ENCODE peak calls at places on chromosomes 12 and 14, in ten cellular contexts. R, Y, S, M, B, N, J, H, E and O are unnamed samples.

GRCh38 chr12:122155705-122156104 is 18.3 kb downstream of the IL31 start:
- DNase-seq in M (no peak), N (no peak), R (no peak), Y (no peak), S (no peak), J (no peak), E (no peak), H (no peak), B (no peak), O (no peak)

GRCh38 chr14:89330236-89331002 is 86.6 kb downstream of the FOXN3 start:
- DNase-seq in N (peak), E (no peak), B (no peak), S (peak), J (no peak), Y (peak), R (peak), H (no peak), M (peak), O (no peak)

GRCh38 chr12:107957459-107957858 is 171.6 kb upstream of the WSCD2 start:
- DNase-seq in R (no peak), B (no peak), H (no peak), E (no peak), M (no peak), J (no peak), N (no peak), Y (no peak), S (no peak), O (no peak)

GRCh38 chr14:56687123-56687522 is 107.5 kb downstream of the TMEM260 start:
- DNase-seq in N (no peak), J (no peak), Y (no peak), R (no peak), S (no peak), M (no peak), B (no peak), H (no peak), E (no peak), O (no peak)

GRCh38 chr12:131090254-131091210 is 136.8 kb downstream of the ADGRD1 start:
- DNase-seq in S (no peak), B (no peak), R (no peak), J (no peak), M (no peak), H (no peak), N (no peak), Y (peak), E (no peak), O (no peak)

GRCh38 chr14:90559811-90560492 is 163.1 kb downstream of the CALM1 start:
- DNase-seq in N (no peak), J (no peak), S (no peak), E (no peak), Y (no peak), R (no peak), H (no peak), M (no peak), B (peak), O (no peak)

GRCh38 chr14:63542231-63542999 is 762 bp downstream of the PPP2R5E start:
- DNase-seq in N (peak), R (peak), M (no peak), S (no peak), E (peak), B (no peak), Y (peak), H (peak), J (peak), O (no peak)

GRCh38 chr14:71163842-71164500 is 256.7 kb downstream of the PCNX1 start:
- DNase-seq in N (no peak), R (peak), E (no peak), B (no peak), J (no peak), S (no peak), M (no peak), H (no peak), Y (no peak), O (no peak)

GRCh38 chr12:21788089-21788983 is 13.8 kb upstream of the KCNJ8 start:
- DNase-seq in H (no peak), N (no peak), E (no peak), S (no peak), Y (no peak), J (no peak), M (no peak), B (no peak), R (peak), O (no peak)

GRCh38 chr12:40634431-40635131 is 57.7 kb upstream of the CNTN1 start:
- DNase-seq in R (no peak), Y (no peak), H (no peak), M (no peak), J (no peak), N (no peak), S (no peak), B (no peak), E (no peak), O (no peak)

GRCh38 chr14:59695198-59695597 is 118.6 kb upstream of the CCDC175 start:
- DNase-seq in S (no peak), M (no peak), N (no peak), R (peak), J (no peak), B (no peak), Y (no peak), H (no peak), E (no peak), O (no peak)

GRCh38 chr12:106288510-106289195 is 13.9 kb upstream of the TCP11L2 start:
- DNase-seq in S (peak), R (peak), B (no peak), Y (no peak), H (no peak), J (no peak), N (peak), E (no peak), M (peak), O (no peak)

GRCh38 chr14:37232907-37233481 is 35.3 kb downstream of the MIPOL1 start:
- DNase-seq in H (peak), M (peak), E (no peak), Y (no peak), N (peak), J (no peak), B (no peak), R (no peak), S (peak), O (peak)

GRCh38 chr12:98830657-98831056 is 185.6 kb downstream of the APAF1 start:
- DNase-seq in R (no peak), S (no peak), H (no peak), E (no peak), M (no peak), J (no peak), B (no peak), Y (no peak), N (no peak), O (no peak)

GRCh38 chr12:107242189-107242588 is 148.8 kb upstream of the CRY1 start:
- DNase-seq in N (no peak), M (no peak), R (no peak), E (no peak), S (no peak), Y (no peak), B (no peak), J (no peak), H (no peak), O (no peak)

GRCh38 chr12:45638386-45638785 is 91.1 kb upstream of the ARID2 start:
- DNase-seq in Y (no peak), J (no peak), H (no peak), N (no peak), S (no peak), M (no peak), R (no peak), B (no peak), E (no peak), O (no peak)

DNA sequence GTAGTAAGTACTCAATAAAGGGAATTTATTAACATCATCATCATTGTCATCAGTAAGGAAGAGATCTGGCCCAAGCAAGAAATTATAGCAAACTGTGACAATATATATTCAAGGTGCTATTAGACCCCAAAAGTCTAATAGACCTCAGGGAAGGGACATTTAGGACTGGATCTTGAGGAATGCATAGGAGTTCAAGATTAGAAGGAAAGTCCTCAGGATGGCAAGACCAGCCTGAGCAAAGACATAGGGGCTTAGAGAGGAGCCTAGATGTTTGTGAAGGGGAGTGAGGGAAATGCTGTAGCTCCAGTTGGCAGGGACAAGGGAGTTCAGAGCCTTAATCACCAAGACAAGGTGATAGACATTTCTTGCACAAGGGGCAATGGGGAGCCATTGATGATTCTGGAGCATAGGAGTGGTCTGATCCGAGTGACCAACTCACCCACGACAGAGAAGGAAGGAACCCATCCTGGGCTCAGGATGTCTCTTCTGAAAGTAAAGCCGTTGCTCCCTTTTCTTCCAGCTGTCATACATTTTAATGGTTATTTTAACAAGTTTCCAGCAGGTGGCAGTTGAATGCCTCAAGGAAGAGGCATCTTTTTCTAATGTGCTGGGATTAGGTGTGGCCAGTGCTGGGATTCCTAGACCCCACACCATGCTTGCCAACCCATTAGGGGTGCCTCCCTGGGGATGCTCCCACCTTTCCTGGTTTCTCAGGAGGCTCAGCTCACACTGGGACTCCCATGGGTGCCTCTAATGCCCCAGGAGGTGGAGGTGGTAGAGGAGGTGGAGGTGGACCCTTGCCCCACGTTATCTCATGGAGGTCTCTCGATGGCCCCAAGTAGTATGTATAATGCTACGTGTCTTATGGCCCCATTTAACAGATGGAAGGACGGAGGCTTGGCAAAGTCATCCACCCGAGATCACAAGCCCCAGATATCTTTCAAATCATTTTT is 37.8 kb downstream of the PHETA1 start:
- DNase-seq in M (peak), B (no peak), R (no peak), Y (no peak), N (peak), E (no peak), H (peak), S (peak), J (no peak), O (no peak)
- TF ChIP-seq CTCF in M (peak), B (peak), R (peak), Y (no peak), N (peak), E (peak), H (peak), S (peak), J (peak), O (peak)

GRCh38 chr12:93825501-93825888 is 148.3 kb downstream of the CRADD start:
- DNase-seq in M (no peak), E (no peak), H (no peak), R (no peak), Y (no peak), S (no peak), B (no peak), J (no peak), N (peak), O (no peak)
- TF ChIP-seq CTCF in M (no peak), E (no peak), H (no peak), R (no peak), Y (no peak), S (no peak), B (peak), J (no peak), N (no peak), O (peak)

GRCh38 chr14:22304324-22304723 is 284.7 kb downstream of the DAD1 start:
- DNase-seq in E (no peak), B (no peak), R (no peak), Y (no peak), S (no peak), M (no peak), N (no peak), J (no peak), H (peak), O (no peak)

GRCh38 chr14:22300646-22301045 is 288.4 kb downstream of the DAD1 start:
- DNase-seq in S (no peak), B (no peak), E (no peak), H (no peak), M (peak), Y (no peak), N (no peak), R (no peak), J (no peak), O (no peak)

GRCh38 chr14:22305563-22306127 is 283.4 kb downstream of the DAD1 start:
- DNase-seq in H (peak), E (no peak), R (no peak), N (no peak), B (no peak), M (no peak), J (no peak), Y (no peak), S (no peak), O (peak)

DNA sequence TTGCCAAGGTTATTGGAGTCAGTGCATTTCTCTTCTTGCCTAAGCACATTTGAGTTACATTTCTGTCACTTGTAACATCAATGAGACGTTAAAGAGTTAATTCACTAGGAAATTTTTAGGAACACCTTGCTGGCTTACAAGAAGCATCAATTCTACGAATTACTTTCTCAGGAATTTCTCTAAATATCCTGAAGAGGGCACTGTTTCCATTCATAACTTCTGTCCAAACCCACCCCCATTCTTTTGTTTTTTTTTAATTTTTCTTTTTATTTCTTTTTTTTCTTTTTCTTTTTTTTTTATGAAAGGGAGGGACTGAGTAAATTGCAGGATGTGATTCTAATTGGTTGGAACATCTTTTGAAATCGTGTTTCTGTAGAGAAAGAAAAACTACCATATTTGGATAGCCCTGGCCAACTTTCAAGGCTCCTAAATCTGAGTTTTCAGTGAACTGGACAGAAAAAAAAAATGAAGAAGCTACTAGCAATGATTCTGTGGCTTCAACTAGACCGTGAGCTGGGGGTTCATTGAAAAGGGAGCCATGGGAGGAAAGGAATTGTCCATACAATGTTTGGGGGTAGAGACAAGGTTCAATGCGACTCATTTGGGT is 285.3 kb downstream of the DAD1 start:
- DNase-seq in E (no peak), S (no peak), B (no peak), J (no peak), M (no peak), N (peak), Y (no peak), R (no peak), H (peak), O (peak)
- TF ChIP-seq CTCF in E (peak), S (peak), B (peak), J (peak), M (peak), N (peak), Y (peak), R (peak), H (peak), O (peak)

GRCh38 chr12:118439068-118439467 is 62.7 kb downstream of the SUDS3 start:
- DNase-seq in B (no peak), H (no peak), E (no peak), S (no peak), N (no peak), R (no peak), J (no peak), M (no peak), Y (no peak), O (no peak)

GRCh38 chr12:118430516-118430915 is 54.2 kb downstream of the SUDS3 start:
- DNase-seq in H (no peak), N (no peak), Y (no peak), B (no peak), M (no peak), S (no peak), R (no peak), E (no peak), J (no peak), O (no peak)

GRCh38 chr12:118436986-118437385 is 60.6 kb downstream of the SUDS3 start:
- DNase-seq in B (no peak), M (no peak), H (no peak), J (no peak), R (no peak), Y (no peak), S (no peak), N (no peak), E (no peak), O (no peak)

GRCh38 chr12:118432812-118433540 is 56.6 kb downstream of the SUDS3 start:
- DNase-seq in M (no peak), Y (peak), E (no peak), N (no peak), J (no peak), H (no peak), R (no peak), B (no peak), S (no peak), O (no peak)

DNA sequence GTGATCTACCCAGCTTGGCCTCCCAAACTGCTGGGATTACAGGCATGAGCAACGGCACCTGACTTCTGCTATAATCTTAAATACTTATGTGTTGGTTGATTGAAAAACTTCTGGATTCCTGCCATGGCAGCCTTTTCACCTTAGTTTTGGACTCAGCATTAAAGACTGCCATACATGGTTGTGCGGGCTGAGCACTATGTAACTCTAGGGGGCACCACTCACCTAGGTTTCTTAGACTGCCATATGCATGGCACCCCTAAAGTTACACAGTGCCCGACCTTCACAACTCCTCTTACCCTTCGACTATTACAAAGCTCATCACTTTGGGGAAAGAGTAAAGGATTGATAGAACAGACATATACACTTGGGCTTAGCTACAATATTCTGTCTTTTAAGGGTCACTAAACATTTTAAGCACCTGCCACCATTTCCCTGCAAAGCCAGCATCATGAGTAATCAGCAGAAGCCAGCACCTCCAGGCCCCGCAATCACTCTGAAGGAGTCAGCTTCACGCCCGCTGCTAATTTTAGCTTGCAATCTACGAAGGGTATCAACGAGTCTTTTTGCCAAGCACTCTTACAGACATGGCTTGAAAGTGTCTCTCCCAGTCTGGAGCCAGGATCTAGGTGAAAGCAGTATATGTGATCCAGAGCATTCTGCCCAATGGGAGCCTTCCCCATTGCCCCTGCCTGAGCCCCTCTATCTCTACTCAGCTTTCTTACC is 59.8 kb downstream of the SUDS3 start:
- DNase-seq in M (no peak), J (no peak), H (peak), B (no peak), Y (no peak), N (no peak), R (no peak), S (no peak), E (no peak), O (peak)
- TF ChIP-seq CTCF in M (no peak), J (no peak), H (peak), B (peak), Y (peak), N (peak), R (peak), S (no peak), E (peak), O (peak)

GRCh38 chr14:52338282-52338681 is 24.2 kb downstream of the PTGER2 start:
- DNase-seq in S (no peak), E (no peak), H (no peak), Y (no peak), N (peak), J (no peak), M (no peak), R (no peak), B (no peak), O (no peak)
- TF ChIP-seq CTCF in S (no peak), E (no peak), H (no peak), Y (no peak), N (no peak), J (no peak), M (no peak), R (no peak), B (no peak), O (no peak)